ENCODE peak calls at places on chromosomes 1 and 21, in seven cellular contexts. X is upper lobe of right lung, W is sigmoid colon, O is hepatocyte, J is heart left ventricle, N is cardiac muscle cell, A is astrocyte of the cerebellum. L is an unnamed sample.

GRCh38 chr21:40841524-40842196 is 5.3 kb downstream of the DSCAM start:
- DNase-seq in W (no peak), N (no peak), O (peak), J (peak), X (peak), A (peak), L (no peak)

GRCh38 chr1:150280138-150280707 is 2.1 kb upstream of the CIART start:
- DNase-seq in J (no peak), A (no peak), X (no peak), O (no peak), W (no peak), N (no peak), L (no peak)

GRCh38 chr1:159341736-159342135 is 39.6 kb downstream of the FCER1A start:
- DNase-seq in O (no peak), A (no peak), J (no peak), X (no peak), W (no peak), N (no peak), L (no peak)

GRCh38 chr1:179706339-179706941 is 36.7 kb upstream of the FAM163A start:
- DNase-seq in X (no peak), W (no peak), N (peak), J (peak), O (peak), A (peak), L (no peak)

GRCh38 chr1:216047821-216048220 is 375.4 kb downstream of the USH2A start:
- DNase-seq in A (peak), X (no peak), O (no peak), W (no peak), N (no peak), J (no peak), L (no peak)

GRCh38 chr1:109249654-109250401 is 489 bp downstream of the CELSR2 start:
- DNase-seq in J (no peak), X (peak), N (no peak), W (peak), O (no peak), A (no peak), L (no peak)

GRCh38 chr1:241972703-241973375 is 15.3 kb downstream of the BECN2 start:
- DNase-seq in A (peak), N (peak), W (no peak), J (no peak), O (peak), X (no peak), L (no peak)

GRCh38 chr1:61131248-61131647 is 48.9 kb downstream of the NFIA start:
- DNase-seq in J (no peak), O (no peak), W (no peak), N (no peak), X (no peak), A (no peak), L (no peak)

GRCh38 chr1:45012639-45013278 is 705 bp downstream of the UROD start:
- DNase-seq in O (peak), J (peak), X (peak), W (peak), N (peak), A (peak), L (peak)

GRCh38 chr1:246280551-246280950 is 226.5 kb downstream of the SMYD3 start:
- DNase-seq in X (no peak), A (peak), W (no peak), J (no peak), O (peak), N (peak), L (no peak)
- TF ChIP-seq CTCF in X (peak), A (peak), W (no peak), J (peak), O (peak), N (peak), L (peak)

GRCh38 chr1:160626560-160627342 is 20.1 kb downstream of the SLAMF1 start:
- DNase-seq in O (no peak), A (no peak), W (no peak), J (no peak), X (no peak), N (no peak), L (no peak)
- TF ChIP-seq CTCF in O (no peak), A (no peak), W (no peak), J (no peak), X (no peak), N (no peak), L (no peak)

GRCh38 chr1:18109756-18110597 is 2.4 kb downstream of the IGSF21 start:
- DNase-seq in J (peak), W (no peak), A (no peak), N (no peak), O (peak), X (no peak), L (no peak)
- TF ChIP-seq CTCF in J (no peak), W (no peak), A (no peak), N (no peak), O (peak), X (no peak), L (peak)

DNA sequence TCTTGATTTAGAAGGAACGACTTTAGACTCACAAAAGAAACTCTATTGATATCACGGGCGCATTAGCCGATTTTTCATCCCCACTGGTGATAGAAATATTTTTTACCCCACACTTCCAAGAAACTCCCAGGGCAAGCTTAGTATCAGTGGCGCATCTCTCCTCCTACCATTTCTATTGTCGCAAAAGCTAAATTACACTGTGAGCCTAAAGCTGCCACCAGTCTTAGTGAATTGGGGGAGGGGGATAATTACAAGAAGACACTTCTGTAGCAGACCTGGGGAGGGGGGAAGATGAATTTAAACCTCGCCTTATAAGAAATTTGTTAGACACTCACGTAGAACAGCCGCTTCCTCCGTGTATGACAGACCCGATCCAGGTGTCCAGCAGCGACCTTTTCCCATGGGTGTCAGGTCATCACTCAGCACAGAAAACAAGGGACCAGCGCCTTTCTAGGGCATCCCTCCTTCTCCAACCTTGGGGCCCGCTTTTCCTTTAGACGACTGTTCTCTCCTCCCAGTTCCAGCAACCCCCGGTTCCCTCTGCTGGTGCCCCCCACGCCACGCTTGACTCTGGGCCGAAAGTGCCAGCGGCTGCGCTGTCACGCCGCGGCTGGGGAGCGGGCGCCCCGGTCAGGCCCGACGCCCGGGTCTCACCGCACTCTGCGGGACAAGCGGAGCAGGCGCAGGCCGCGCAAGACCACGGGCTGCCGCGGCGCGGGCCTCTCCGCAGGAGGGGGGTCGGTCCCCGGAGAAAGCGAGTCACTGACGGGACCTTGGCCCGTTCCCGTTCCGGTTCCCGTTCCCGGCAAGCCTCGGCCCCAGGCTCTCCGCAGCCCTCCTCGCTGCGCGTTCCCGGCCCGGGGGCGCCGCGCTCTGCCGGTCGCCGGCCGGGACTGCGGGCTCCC is 797 bp downstream of the PHC2 start:
- DNase-seq in W (peak), N (peak), O (peak), A (no peak), X (no peak), J (peak), L (peak)
- TF ChIP-seq CTCF in W (no peak), N (no peak), O (no peak), A (no peak), X (no peak), J (no peak), L (no peak)

DNA sequence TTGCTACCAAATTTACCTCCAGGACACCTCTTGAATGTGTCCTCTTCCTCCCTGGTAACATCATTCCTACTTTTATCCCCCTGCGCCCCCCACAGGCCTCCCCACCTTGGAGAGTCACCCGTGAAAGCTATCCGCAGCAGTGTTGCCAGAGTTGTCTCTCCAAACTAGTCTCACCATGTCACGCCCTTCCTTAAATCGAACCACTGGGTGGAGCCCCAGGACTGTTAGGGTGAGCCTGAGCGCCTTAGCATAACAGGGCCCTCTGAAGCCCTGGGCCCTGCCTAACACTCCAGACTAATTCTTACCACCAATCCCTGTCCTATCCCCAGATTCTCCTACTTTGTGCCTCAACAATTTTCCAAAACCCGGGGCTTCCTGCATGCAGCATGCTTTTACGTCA is 35.0 kb downstream of the HSD3B2 start:
- DNase-seq in X (no peak), O (no peak), A (no peak), W (no peak), N (no peak), J (no peak), L (no peak)
- TF ChIP-seq CTCF in X (no peak), O (no peak), A (no peak), W (no peak), N (no peak), J (no peak), L (no peak)

GRCh38 chr1:227437495-227438008 is 119.3 kb upstream of the CDC42BPA start:
- DNase-seq in O (peak), X (no peak), W (no peak), N (peak), A (no peak), J (no peak), L (no peak)
- TF ChIP-seq CTCF in O (peak), X (peak), W (peak), N (peak), A (peak), J (peak), L (peak)